ENCODE peak calls at places on chromosomes 4 and X, in nine cellular contexts. W is lower lobe of right lung, O is LNCaP clone FGC, A is mucosa of descending colon, K is fibroblast of lung, M is right atrium auricular region, E is OCI-LY7, Y is PC-3, B is mesendoderm. R is an unnamed sample.

GRCh38 chrX:109537324-109537665 is 651 bp downstream of the NXT2 start:
- DNase-seq in B (no peak), E (no peak), M (peak; percentile 60), W (no peak), K (peak; percentile 78), Y (peak; percentile 83), O (peak; percentile 78), A (peak; percentile 73), R (peak; percentile 59)

GRCh38 chrX:129000018-129000417 is 523.3 kb downstream of the SMARCA1 start:
- DNase-seq in W (no peak), B (no peak), E (no peak), M (no peak), K (no peak), Y (no peak), O (no peak), A (no peak), R (no peak)

GRCh38 chr4:24235609-24236008 is 345.8 kb upstream of the PPARGC1A start:
- DNase-seq in E (no peak), O (no peak), B (no peak), M (no peak), Y (no peak), A (peak; percentile 20), K (no peak), W (no peak), R (no peak)

GRCh38 chr4:40811886-40812857 is 62.4 kb downstream of the NSUN7 start:
- DNase-seq in K (peak; percentile 32), A (no peak), E (no peak), B (no peak), Y (no peak), W (peak; percentile 62), O (no peak), M (no peak), R (peak; percentile 64)

GRCh38 chr4:11805837-11806236 is 377.1 kb upstream of the HS3ST1 start:
- DNase-seq in A (peak; percentile 10), W (no peak), M (no peak), Y (peak; percentile 37), E (peak; percentile 2), B (peak; percentile 74), O (peak; percentile 37), K (peak; percentile 56), R (no peak)

GRCh38 chrX:102155806-102156179 is at the start of gene BEX5:
- DNase-seq in K (no peak), W (peak; percentile 63), M (no peak), B (peak; percentile 91), A (peak; percentile 73), O (peak; percentile 3), Y (peak; percentile 28), E (no peak), R (peak; percentile 77)

GRCh38 chr4:90025248-90025647 is 101.9 kb upstream of the CCSER1 start:
- DNase-seq in W (no peak), M (no peak), K (peak; percentile 10), B (peak; percentile 31), Y (peak; percentile 50), E (no peak), O (no peak), A (no peak), R (no peak)

GRCh38 chr4:2946812-2947600 is 16.2 kb downstream of the NOP14 start:
- DNase-seq in W (no peak), A (no peak), Y (no peak), E (no peak), K (no peak), O (no peak), M (no peak), B (no peak), R (no peak)

GRCh38 chr4:16900325-16900724 is 1.9 kb upstream of the LDB2 start:
- DNase-seq in B (no peak), O (no peak), K (no peak), E (no peak), Y (no peak), W (no peak), A (no peak), M (no peak), R (no peak)

GRCh38 chr4:16894406-16894805 is 4.0 kb downstream of the LDB2 start:
- DNase-seq in K (no peak), E (no peak), W (no peak), Y (no peak), A (no peak), O (no peak), M (no peak), B (peak; percentile 81), R (no peak)

GRCh38 chr4:16896871-16897270 is 1.6 kb downstream of the LDB2 start:
- DNase-seq in K (peak; percentile 83), B (no peak), W (no peak), Y (no peak), A (no peak), E (no peak), M (no peak), O (no peak), R (no peak)

GRCh38 chr4:16897351-16897750 is 1.1 kb downstream of the LDB2 start:
- DNase-seq in E (no peak), M (no peak), A (no peak), O (no peak), K (peak; percentile 28), B (peak; percentile 58), W (no peak), Y (no peak), R (no peak)

DNA sequence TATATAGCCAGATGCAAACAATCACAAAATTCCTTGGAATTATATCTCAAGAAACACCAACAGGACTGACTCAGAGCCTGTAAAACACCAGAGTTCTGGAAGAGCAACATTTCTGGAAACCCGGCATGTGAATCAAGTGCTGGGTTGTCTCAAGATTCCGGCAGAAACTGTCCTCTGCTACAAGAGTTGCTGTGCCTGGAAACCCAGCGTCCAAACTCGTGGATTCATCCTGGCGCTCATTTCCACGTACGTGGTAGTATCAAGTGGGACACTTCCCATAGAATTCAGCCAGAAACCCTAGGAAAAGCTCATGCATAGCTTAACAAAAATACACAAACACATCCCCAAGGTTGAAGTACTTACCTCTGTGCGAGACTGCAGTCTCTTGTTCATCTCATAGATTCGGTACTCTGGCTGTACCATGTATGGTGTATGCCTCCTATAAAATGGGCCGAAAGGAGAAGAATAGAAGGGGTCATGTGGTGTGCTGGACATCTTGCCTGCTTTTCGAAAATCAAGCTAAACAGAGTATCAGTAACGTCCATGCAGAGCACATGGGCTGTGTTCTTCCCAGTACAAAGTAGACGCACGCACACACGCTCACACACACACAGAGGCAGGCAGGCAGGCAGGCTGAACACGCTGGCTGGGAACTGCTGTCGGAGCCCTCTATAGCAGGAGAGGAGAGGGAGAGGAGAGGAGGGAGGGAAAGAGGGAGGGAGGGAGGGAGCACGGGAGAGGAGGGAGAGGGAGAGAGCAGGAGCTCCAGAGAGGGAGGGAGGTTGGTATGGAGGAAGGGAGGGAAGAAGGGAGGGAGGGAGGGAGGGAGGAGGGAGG is at the start of gene LDB2:
- DNase-seq in O (no peak), Y (no peak), A (peak; percentile 28), W (peak; percentile 48), K (peak; percentile 92), B (peak; percentile 97), M (peak; percentile 75), E (no peak), R (peak; percentile 38)
- H3K4me3 ChIP-seq in O (no peak within 1 kb of the TSS), Y (no peak within 1 kb of the TSS), A (no peak within 1 kb of the TSS), W (peak within 1 kb of the TSS; percentile 58), K (peak within 1 kb of the TSS; percentile 81), B (peak within 1 kb of the TSS; percentile 97), M (peak within 1 kb of the TSS; percentile 56), E (no peak within 1 kb of the TSS), R (peak within 1 kb of the TSS; percentile 33)

GRCh38 chr4:74158561-74159396 is 861 bp downstream of the MTHFD2L start:
- DNase-seq in W (no peak), Y (peak; percentile 46), O (no peak), M (no peak), A (no peak), B (peak; percentile 8), K (peak; percentile 59), E (peak; percentile 29), R (no peak)

GRCh38 chr4:74157743-74158560 is at the start of gene MTHFD2L:
- DNase-seq in O (peak; percentile 93), E (peak; percentile 88), M (peak; percentile 94), Y (peak; percentile 99), B (peak; percentile 97), K (peak; percentile 94), A (peak; percentile 91), W (peak; percentile 98), R (peak; percentile 97)

GRCh38 chr4:74161676-74162450 is 3.9 kb downstream of the MTHFD2L start:
- DNase-seq in O (no peak), Y (no peak), E (no peak), A (no peak), B (no peak), W (no peak), K (peak; percentile 48), M (no peak), R (no peak)

GRCh38 chr4:74157116-74157742 is 689 bp upstream of the MTHFD2L start:
- DNase-seq in K (peak; percentile 54), A (no peak), M (no peak), B (peak; percentile 4), E (no peak), W (no peak), Y (no peak), O (no peak), R (no peak)

GRCh38 chr4:74159397-74159709 is 1.4 kb downstream of the MTHFD2L start:
- DNase-seq in O (no peak), K (no peak), A (no peak), Y (no peak), M (no peak), W (no peak), E (no peak), B (no peak), R (no peak)
- H3K4me3 ChIP-seq in O (peak overlapping the region; percentile 82), K (no peak overlapping the region), A (no peak overlapping the region), Y (peak overlapping the region; percentile 82), M (no peak overlapping the region), W (peak overlapping the region; percentile 64), E (peak overlapping the region; percentile 85), B (no peak overlapping the region), R (no peak overlapping the region)

DNA sequence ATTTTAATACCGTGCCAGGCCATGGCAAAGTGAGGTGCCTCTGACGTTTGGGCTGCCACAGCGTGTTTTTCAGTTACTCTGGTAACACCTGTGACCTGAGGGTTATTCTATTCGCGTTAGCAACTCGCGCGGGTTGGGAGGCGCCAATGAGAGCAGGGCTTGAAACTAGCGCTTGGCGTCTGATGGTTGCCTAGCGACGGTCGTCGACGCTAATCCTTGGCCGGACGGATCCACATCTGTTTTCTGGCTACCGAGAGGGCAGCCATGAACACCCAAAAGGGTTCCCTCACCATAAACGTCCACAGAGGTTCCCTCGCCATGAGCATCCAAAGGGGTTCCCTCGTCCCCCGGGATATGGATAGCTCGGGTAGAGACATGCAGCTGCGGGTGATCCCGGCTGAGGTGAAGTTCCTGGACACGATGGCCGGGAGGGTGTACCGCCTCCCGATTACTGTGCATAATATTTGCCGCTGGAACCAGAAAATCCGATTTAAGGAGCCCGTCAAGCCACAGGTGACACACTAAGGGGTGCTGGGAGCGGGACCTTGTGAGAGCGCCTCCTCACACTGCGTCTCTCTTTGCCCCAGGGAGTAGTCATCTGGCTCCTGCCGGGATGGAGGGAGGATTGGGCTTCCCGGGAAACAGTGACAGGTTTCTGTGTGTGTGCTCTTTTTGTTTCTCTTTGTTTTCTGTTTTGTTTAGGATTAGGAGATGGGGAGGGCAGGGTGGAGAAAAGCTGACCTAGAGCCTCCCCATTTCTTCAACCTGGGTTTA is at the start of gene CFAP47:
- DNase-seq in E (no peak), B (peak; percentile 80), O (no peak), W (peak; percentile 53), A (peak; percentile 41), Y (peak; percentile 4), M (no peak), K (peak; percentile 14), R (peak; percentile 32)
- H3K4me3 ChIP-seq in E (no peak within 1 kb of the TSS), B (peak within 1 kb of the TSS; percentile 25), O (no peak within 1 kb of the TSS), W (peak within 1 kb of the TSS; percentile 30), A (no peak within 1 kb of the TSS), Y (peak within 1 kb of the TSS; percentile 46), M (peak within 1 kb of the TSS; percentile 8), K (no peak within 1 kb of the TSS), R (peak within 1 kb of the TSS; percentile 33)

DNA sequence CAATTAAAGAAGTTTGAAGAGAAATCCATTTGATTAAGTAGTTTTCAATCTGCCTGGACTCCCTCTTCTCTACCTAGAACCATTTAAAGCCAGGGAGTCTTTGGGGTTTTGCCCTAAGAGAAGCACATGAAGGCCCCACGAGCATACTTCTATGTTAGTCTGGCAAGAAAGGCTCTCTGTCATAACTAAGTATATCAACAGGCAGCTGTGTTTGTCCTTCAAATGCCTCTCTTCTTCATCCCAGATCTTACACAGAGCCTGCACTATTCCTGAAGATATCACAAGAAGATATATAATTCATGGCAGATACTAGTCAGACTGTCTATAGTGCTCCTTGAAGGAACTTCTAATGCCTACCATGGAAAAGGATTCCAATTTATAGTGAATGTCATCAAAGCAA is 206.2 kb downstream of the PRDM5 start:
- DNase-seq in B (no peak), M (no peak), A (no peak), O (no peak), K (no peak), E (no peak), W (no peak), Y (no peak), R (no peak)
- H3K4me3 ChIP-seq in B (no peak overlapping the region), M (no peak overlapping the region), A (no peak overlapping the region), O (no peak overlapping the region), K (no peak overlapping the region), E (no peak overlapping the region), W (no peak overlapping the region), Y (no peak overlapping the region), R (no peak overlapping the region)

R was measured in upper lobe of left lung.